ENCODE peak calls at places on chromosomes 1 and 21, in five cellular contexts. W is chondrocyte, J is H1, Q is neural crest cell, E is tibial nerve. C is an unnamed sample.

GRCh38 chr1:232474821-232475220 is 155.1 kb downstream of the SIPA1L2 start:
- DNase-seq in W (no peak), E (no peak), Q (no peak), J (no peak), C (no peak)

GRCh38 chr1:240210026-240210425 is 118.3 kb downstream of the FMN2 start:
- DNase-seq in J (no peak), Q (no peak), E (no peak), W (no peak), C (no peak)

GRCh38 chr1:244254467-244254866 is 197.2 kb downstream of the ADSS2 start:
- DNase-seq in W (no peak), E (peak), J (no peak), Q (no peak), C (no peak)

GRCh38 chr21:42829417-42829816 is 49.9 kb downstream of the WDR4 start:
- DNase-seq in W (no peak), Q (no peak), E (no peak), J (no peak), C (peak)

GRCh38 chr21:36745459-36745858 is 46.5 kb downstream of the SIM2 start:
- DNase-seq in W (no peak), Q (no peak), E (no peak), J (no peak), C (no peak)

GRCh38 chr1:37634554-37635308 is at the start of gene RSPO1:
- DNase-seq in E (no peak), Q (no peak), W (no peak), J (no peak), C (peak)

GRCh38 chr1:86100401-86100800 is 56.2 kb downstream of the COL24A1 start:
- DNase-seq in W (no peak), Q (no peak), E (no peak), J (no peak), C (no peak)

GRCh38 chr1:27569088-27569459 is 34.9 kb downstream of the AHDC1 start:
- DNase-seq in W (no peak), E (no peak), Q (no peak), J (no peak), C (no peak)

GRCh38 chr1:115710859-115711624 is 57.5 kb downstream of the CASQ2 start:
- DNase-seq in Q (no peak), E (no peak), J (no peak), W (no peak), C (peak)

GRCh38 chr1:119748040-119748439 is 20.7 kb downstream of the HMGCS2 start:
- DNase-seq in Q (no peak), W (no peak), J (no peak), E (no peak), C (no peak)

GRCh38 chr1:174788981-174789380 is 210.8 kb upstream of the CACYBP start:
- DNase-seq in E (no peak), Q (no peak), J (no peak), W (no peak), C (no peak)

GRCh38 chr1:168794057-168794456 is 65.1 kb upstream of the DPT start:
- DNase-seq in W (no peak), J (no peak), Q (no peak), E (no peak), C (no peak)

GRCh38 chr1:212638419-212639151 is 30.0 kb downstream of the ATF3 start:
- DNase-seq in J (no peak), W (no peak), E (no peak), Q (no peak), C (no peak)

GRCh38 chr1:65176571-65176970 is 28.6 kb downstream of the AK4 start:
- DNase-seq in J (no peak), Q (no peak), E (no peak), W (no peak), C (no peak)

GRCh38 chr1:25996966-25997758 is 701 bp downstream of the PAFAH2 start:
- DNase-seq in Q (no peak), E (peak), W (no peak), J (no peak), C (peak)

GRCh38 chr21:14119038-14119437 is 91.7 kb downstream of the LIPI start:
- DNase-seq in Q (no peak), W (no peak), E (no peak), J (no peak), C (no peak)

GRCh38 chr1:6148497-6149241 is 31.5 kb downstream of the CHD5 start:
- DNase-seq in E (no peak), W (no peak), J (peak), Q (peak), C (peak)

GRCh38 chr1:91007827-91008226 is 14.0 kb downstream of the ZNF644 start:
- DNase-seq in W (no peak), J (no peak), Q (no peak), E (no peak), C (no peak)

GRCh38 chr1:187433598-187433997 is 604.8 kb downstream of the PLA2G4A start:
- DNase-seq in J (no peak), E (no peak), Q (no peak), W (no peak), C (no peak)

GRCh38 chr1:231279081-231279480 is 38.1 kb downstream of the GNPAT start:
- DNase-seq in E (no peak), W (no peak), J (no peak), Q (no peak), C (no peak)

GRCh38 chr1:32128971-32129370 is 21.1 kb downstream of the KPNA6 start:
- DNase-seq in E (no peak), J (no peak), W (no peak), Q (no peak), C (no peak)

GRCh38 chr1:55069280-55069679 is 29.9 kb downstream of the PCSK9 start:
- DNase-seq in J (no peak), Q (no peak), W (no peak), E (no peak), C (no peak)

GRCh38 chr1:198672124-198672523 is 33.3 kb downstream of the PTPRC start:
- DNase-seq in J (no peak), Q (no peak), E (no peak), W (no peak), C (no peak)

GRCh38 chr21:38380391-38381137 is 117.7 kb downstream of the ERG start:
- DNase-seq in J (no peak), Q (no peak), W (no peak), E (no peak), C (no peak)

DNA sequence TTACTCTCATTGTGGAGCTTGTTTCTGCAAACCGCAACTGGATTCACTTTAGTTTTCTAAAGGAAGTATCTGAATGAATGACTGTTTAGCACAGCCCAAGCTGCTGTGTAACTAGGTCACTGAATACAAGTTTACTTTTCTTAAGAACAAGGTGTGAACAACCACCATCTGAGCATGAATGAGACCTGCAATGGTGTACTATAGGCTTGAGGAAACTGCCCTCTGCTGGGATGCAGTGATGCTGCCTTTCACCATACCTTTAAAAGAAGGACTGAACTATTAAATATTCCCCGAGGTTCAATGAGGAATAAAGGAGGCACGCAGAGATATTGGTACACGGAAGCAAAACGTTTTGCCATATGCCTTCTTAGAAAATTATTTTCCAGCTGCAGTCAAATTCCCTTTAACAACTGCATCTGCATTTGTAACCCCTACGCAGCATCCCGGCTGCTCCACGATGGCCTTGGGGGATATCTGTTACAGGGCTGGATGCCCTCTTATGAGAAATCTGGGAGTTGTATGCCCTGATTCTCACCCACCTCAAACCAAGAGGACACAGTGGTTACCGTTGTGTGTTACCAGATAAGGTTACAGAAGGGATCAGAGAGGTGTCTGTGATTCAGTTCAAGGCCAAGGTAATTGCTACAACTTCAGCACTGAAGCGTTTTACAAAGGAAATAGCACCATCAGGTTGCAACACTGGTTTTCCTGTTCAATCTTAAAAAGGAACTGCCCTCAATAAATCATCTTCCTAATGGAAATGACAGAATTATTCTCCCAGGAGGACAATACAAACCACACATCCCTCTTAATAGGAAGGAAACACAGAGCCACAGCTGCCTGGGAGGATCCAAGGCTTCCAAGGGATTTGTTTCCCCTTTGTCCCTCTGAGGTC is 470.5 kb downstream of the LTN1 start:
- DNase-seq in E (no peak), W (no peak), J (peak), Q (no peak), C (no peak)
- TF ChIP-seq CTCF in E (peak), W (peak), J (peak), Q (peak), C (peak)

GRCh38 chr1:155562581-155563376 is at the start of gene ASH1L:
- DNase-seq in J (peak), E (peak), W (peak), Q (peak), C (peak)
- TF ChIP-seq CTCF in J (no peak), E (peak), W (no peak), Q (no peak), C (no peak)

DNA sequence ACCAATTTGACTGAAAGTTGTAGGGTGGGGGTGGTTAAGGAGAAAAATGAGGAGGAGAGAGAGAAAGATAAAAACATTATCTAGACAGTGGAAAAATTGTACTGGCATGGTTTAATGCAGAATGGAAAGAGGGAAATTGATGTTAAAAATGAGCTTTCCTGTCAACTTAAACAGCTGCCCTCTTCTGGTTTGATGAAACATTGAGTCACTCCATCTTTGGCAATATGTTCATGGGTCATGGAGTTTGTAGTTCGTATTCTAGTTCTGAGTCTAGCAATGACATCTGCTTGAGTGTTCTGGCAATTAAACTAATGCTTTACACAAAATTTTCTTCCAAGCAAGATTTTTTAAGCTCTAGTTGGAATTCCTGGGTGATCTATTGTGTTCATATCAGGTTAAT is 9.6 kb downstream of the ZNF648 start:
- DNase-seq in Q (no peak), J (no peak), E (no peak), W (no peak), C (no peak)
- TF ChIP-seq CTCF in Q (no peak), J (no peak), E (no peak), W (peak), C (no peak)

GRCh38 chr1:204509186-204509635 is 7.0 kb upstream of the MDM4 start:
- DNase-seq in Q (no peak), E (no peak), W (no peak), J (no peak), C (no peak)

GRCh38 chr1:204514841-204515240 is 1.4 kb upstream of the MDM4 start:
- DNase-seq in Q (no peak), W (no peak), E (no peak), J (no peak), C (no peak)

GRCh38 chr1:204516180-204516879 is at the start of gene MDM4:
- DNase-seq in W (no peak), E (peak), Q (peak), J (peak), C (peak)

GRCh38 chr1:204511366-204511765 is 4.8 kb upstream of the MDM4 start:
- DNase-seq in Q (no peak), E (no peak), W (no peak), J (no peak), C (no peak)

GRCh38 chr1:204513117-204513716 is 3.0 kb upstream of the MDM4 start:
- DNase-seq in Q (no peak), E (no peak), J (no peak), W (no peak), C (no peak)
- TF ChIP-seq CTCF in Q (no peak), E (no peak), J (no peak), W (no peak), C (no peak)

DNA sequence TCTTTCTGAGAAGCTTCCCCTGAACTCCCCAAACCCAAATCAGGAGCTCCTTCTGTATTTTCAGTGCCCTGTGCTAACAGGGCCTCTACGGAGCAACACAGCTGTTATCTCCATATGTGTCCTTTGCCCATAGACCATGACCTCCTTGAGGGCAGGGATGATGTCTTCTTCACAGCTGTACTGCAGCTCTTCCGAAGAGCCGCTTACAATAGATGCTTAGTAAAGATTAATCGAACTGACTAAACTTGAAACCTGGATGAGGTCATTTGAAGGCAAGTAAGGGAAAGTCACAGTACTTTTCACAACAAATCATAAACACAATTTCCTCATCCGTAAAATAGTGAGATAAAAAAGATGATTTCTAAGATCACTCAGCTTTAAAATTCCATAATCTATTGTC is 4.4 kb upstream of the KCNN3 start:
- DNase-seq in J (no peak), Q (no peak), W (no peak), E (no peak), C (no peak)
- TF ChIP-seq CTCF in J (no peak), Q (no peak), W (no peak), E (no peak), C (no peak)

DNA sequence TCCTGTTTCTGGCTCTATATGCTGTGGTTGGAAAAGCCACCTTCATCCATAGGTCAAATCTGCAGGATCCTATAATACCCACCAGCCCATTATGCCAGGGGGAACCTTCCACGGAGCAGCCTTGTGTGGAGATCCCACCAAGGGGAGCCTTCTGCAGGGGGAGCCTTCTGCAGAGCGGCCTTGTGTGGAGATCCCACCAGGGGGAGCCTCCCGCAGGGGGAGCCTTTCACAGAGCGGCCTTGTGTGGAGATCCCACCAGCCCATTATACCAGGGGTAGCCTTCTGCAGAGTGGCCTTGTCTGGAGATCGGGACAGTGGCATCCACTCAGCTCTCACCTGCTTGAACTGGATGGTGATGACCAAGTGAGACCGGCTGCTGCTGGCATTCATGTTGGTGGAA is 85.3 kb downstream of the SCCPDH start:
- DNase-seq in W (no peak), J (no peak), Q (no peak), E (no peak), C (no peak)
- TF ChIP-seq CTCF in W (peak), J (peak), Q (no peak), E (no peak), C (no peak)

DNA sequence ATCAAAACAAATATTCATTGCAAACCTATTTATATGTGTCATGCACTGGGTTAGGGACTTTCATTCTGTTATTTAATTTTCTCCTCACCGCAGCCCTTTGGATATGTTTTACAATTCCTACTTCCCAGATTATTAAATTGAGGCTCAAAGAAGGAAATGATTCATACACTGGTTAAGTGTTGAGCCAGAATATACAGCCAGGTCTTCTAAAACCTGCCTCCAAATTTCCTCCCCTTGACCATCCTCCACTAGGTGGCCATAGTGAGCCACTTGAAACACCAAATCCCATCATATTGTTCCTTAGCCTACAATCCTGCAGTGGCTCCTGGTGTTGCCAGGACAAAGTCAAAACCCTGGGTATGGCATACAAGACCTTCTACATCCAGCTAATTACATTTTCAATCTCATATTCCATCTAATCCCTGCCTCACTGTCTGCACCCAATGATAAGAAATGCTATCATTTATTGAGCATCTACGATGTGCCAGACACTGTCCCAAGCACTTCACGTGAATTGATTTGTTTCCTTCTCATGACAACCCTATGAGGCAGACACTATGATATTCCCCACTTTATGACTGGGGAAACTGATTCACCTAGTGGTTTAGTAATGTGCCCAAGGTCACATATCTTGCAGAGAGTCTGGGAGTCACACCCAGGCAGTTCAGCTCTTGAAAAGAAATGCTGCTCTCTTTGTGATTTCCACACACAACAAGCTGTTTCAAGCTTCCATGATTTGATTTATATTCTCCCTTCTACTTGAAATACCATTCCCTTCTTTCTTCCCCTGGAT is 23.6 kb upstream of the KIRREL1 start:
- DNase-seq in E (peak), Q (peak), W (no peak), J (no peak), C (peak)
- TF ChIP-seq CTCF in E (peak), Q (peak), W (peak), J (peak), C (peak)

GRCh38 chr1:22903113-22903512 is 69.6 kb downstream of the LACTBL1 start:
- DNase-seq in W (no peak), Q (no peak), J (no peak), E (no peak), C (no peak)
- TF ChIP-seq CTCF in W (no peak), Q (no peak), J (no peak), E (no peak), C (no peak)

DNA sequence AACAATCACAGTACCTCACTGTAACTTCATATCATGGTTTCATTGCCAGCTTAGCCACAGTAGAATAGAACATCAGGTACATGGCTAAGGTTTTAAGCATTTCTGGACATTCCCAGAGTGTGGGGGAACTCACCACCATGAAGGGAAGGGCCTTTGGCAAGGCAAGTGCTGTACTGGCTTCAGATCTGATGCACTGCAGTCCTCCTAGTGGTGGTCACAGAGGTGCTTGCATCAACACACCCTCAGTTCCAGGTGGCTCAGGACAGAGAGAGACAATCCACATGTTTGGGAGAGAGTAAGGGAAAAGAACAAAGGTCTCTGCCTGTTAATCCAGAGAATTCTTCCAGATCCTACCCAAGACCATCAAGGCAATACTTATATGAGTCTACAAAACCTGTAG is 528.4 kb upstream of the RGS18 start:
- DNase-seq in Q (no peak), J (no peak), E (no peak), W (no peak), C (no peak)
- TF ChIP-seq CTCF in Q (no peak), J (no peak), E (no peak), W (no peak), C (no peak)

DNA sequence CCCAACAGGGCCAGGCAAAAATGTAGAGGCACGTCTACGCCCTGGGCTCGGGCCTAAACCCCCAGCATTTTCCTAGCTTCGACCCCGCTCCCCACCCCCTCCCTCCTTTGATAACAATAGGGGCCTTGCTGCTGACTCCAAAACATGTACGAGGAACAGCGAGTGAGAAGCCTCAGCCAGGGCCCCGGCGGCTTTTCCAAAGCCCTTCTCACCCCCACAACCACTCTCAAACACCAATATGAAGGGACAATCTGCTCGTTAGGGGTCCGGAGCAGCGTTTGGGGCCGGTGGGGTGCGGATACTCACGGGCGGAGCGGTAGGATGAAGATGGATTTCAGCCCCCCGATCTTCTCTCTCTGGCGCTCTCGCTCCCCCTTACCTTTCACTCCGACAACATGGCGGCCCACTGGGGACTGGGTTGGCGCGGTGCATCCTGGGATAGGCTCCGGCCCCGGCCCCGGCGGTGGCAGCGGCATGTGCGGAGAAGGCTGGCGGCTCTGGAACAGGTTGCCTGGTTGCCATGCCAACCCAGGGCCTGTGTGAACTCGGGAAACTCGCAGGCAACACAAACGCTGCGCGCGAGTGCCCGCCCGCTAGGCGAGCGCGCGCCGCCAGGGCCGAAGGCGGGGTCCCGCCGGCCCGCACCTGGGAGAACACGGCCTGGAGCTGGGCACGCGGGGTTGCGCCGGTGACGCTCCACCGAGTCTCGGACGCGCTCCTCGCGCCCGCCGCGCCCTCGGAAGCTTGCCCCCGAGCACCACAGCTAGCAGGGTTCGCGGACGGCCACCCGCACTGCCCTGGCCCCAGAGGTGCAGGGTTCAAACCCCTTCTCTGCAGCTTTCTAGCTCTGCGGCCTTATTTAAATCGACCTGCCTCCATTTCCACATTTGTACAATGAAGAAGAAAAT is at the start of gene PUM1:
- DNase-seq in J (peak), W (peak), Q (peak), E (peak), C (peak)
- TF ChIP-seq CTCF in J (peak), W (no peak), Q (no peak), E (peak), C (no peak)

C was measured in Caco-2.